ENCODE peak calls at places on chromosomes 3 and 15, in six cellular contexts. E, K, P, L, T and Y are unnamed samples.

GRCh38 chr15:85563731-85564130 is 183.3 kb downstream of the AKAP13 start:
- DNase-seq in K (no peak), E (no peak), L (no peak), T (no peak), P (no peak), Y (no peak)

GRCh38 chr3:29697989-29698388 is 417.1 kb downstream of the RBMS3 start:
- DNase-seq in P (no peak), T (no peak), E (no peak), L (no peak), K (no peak), Y (no peak)

GRCh38 chr3:196280689-196281463 is 6.7 kb downstream of the PCYT1A start:
- DNase-seq in L (no peak), T (no peak), E (no peak), K (no peak), P (no peak), Y (no peak)

GRCh38 chr15:76533060-76533955 is 196.7 kb downstream of the ISL2 start:
- DNase-seq in P (no peak), L (peak; percentile 81), T (no peak), K (no peak), E (peak; percentile 51), Y (peak; percentile 45)

GRCh38 chr3:187983484-187984124 is 170.4 kb upstream of the LPP start:
- DNase-seq in K (no peak), P (no peak), T (no peak), L (peak; percentile 93), E (no peak), Y (no peak)

GRCh38 chr3:84724877-84725276 is 233.9 kb upstream of the CADM2 start:
- DNase-seq in E (peak; percentile 53), L (no peak), K (no peak), T (no peak), P (no peak), Y (peak; percentile 54)

GRCh38 chr15:56369234-56369633 is 4.0 kb downstream of the TEX9 start:
- DNase-seq in T (no peak), L (no peak), K (no peak), P (no peak), E (no peak), Y (no peak)

GRCh38 chr15:94620632-94621031 is 389.3 kb downstream of the MCTP2 start:
- DNase-seq in T (no peak), L (no peak), P (no peak), K (no peak), E (no peak), Y (no peak)

GRCh38 chr3:101639280-101639963 is 37.5 kb downstream of the ZBTB11 start:
- DNase-seq in T (no peak), L (no peak), P (no peak), K (no peak), E (no peak), Y (no peak)

GRCh38 chr3:148269816-148270215 is 427.9 kb upstream of the AGTR1 start:
- DNase-seq in E (no peak), P (no peak), T (no peak), K (no peak), L (peak; percentile 5), Y (no peak)

GRCh38 chr3:45599424-45599886 is 4.9 kb downstream of the LIMD1 start:
- DNase-seq in K (no peak), T (no peak), E (no peak), P (no peak), L (no peak), Y (no peak)

GRCh38 chr3:141114816-141115458 is 63.8 kb downstream of the SPSB4 start:
- DNase-seq in P (no peak), E (peak; percentile 14), T (peak; percentile 56), L (peak; percentile 6), K (no peak), Y (no peak)

GRCh38 chr3:99471353-99472323 is 166.8 kb upstream of the COL8A1 start:
- DNase-seq in L (no peak), T (no peak), P (no peak), K (no peak), E (no peak), Y (no peak)

GRCh38 chr15:57635300-57635944 is 43.7 kb downstream of the MYZAP start:
- DNase-seq in T (no peak), L (no peak), E (no peak), K (peak; percentile 24), P (no peak), Y (no peak)

GRCh38 chr15:101329309-101329863 is 34.3 kb upstream of the SNRPA1 start:
- DNase-seq in E (no peak), T (no peak), L (no peak), P (no peak), K (no peak), Y (no peak)

GRCh38 chr3:94978076-94978475 is 915.2 kb downstream of the NSUN3 start:
- DNase-seq in T (no peak), E (no peak), P (no peak), L (no peak), K (no peak), Y (no peak)

GRCh38 chr15:60656491-60657284 is 177.7 kb upstream of the ICE2 start:
- DNase-seq in K (no peak), P (no peak), E (no peak), T (no peak), L (no peak), Y (no peak)

GRCh38 chr3:16311960-16312451 is 47.0 kb downstream of the OXNAD1 start:
- DNase-seq in T (no peak), L (no peak), K (peak; percentile 21), P (no peak), E (no peak), Y (peak; percentile 72)

GRCh38 chr15:71807691-71808091 is 2.7 kb upstream of the NR2E3 start:
- DNase-seq in T (no peak), P (no peak), K (no peak), E (no peak), L (no peak), Y (no peak)

GRCh38 chr3:28299705-28300104 is 48.8 kb upstream of the ZCWPW2 start:
- DNase-seq in P (no peak), L (no peak), T (no peak), E (no peak), K (no peak), Y (no peak)

GRCh38 chr15:68676011-68676605 is 97.3 kb downstream of the CORO2B start:
- DNase-seq in K (no peak), P (no peak), T (no peak), L (no peak), E (peak; percentile 27), Y (no peak)

GRCh38 chr3:166478356-166478755 is 641.1 kb upstream of the BCHE start:
- DNase-seq in K (no peak), T (no peak), L (no peak), E (no peak), P (no peak), Y (no peak)

GRCh38 chr3:38528457-38528856 is 32.3 kb downstream of the EXOG start:
- DNase-seq in T (no peak), P (no peak), K (no peak), L (peak; percentile 28), E (peak; percentile 44), Y (peak; percentile 38)
- TF ChIP-seq MAX in T (no peak), P (no peak), K (no peak), L (no peak), E (no peak), Y (no peak)

GRCh38 chr3:38988955-38989354 is 62.8 kb downstream of the SCN11A start:
- DNase-seq in E (no peak), P (no peak), K (no peak), L (no peak), T (no peak), Y (no peak)

GRCh38 chr3:38987456-38987855 is 64.3 kb downstream of the SCN11A start:
- DNase-seq in K (no peak), T (no peak), P (no peak), L (no peak), E (no peak), Y (no peak)

GRCh38 chr3:38992117-38992779 is 59.5 kb downstream of the SCN11A start:
- DNase-seq in P (no peak), E (peak; percentile 46), K (peak; percentile 41), T (no peak), L (no peak), Y (no peak)

GRCh38 chr3:38990621-38991020 is 61.1 kb downstream of the SCN11A start:
- DNase-seq in L (no peak), P (no peak), T (no peak), K (peak; percentile 10), E (no peak), Y (no peak)

DNA sequence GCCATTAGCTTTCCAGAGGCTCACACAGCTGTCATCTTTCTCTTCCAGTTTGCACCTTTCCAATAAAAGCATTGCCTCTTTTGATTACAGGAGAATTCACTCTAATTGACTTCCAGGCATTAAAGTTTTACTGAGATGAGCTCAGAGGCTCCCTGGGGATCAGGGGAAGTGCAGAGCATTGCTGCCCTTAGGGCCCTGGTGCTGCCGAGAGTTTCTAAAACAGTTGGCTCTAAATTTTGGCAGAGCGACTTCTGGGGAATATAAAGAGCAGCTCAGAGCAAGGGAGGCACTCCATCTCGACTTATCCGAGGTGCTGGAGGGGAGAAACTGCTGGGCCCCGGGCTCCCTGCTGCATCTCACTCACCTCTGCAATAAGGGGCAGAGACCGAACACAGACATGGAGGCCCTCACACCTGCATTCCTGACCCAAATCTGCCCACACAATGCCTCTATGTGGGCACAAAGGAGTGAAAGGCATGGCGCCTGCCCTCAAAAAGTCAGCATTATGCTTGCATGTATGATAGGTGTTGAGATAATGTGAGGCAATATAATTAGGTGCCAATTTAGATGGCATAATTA is 61.7 kb downstream of the SCN11A start:
- DNase-seq in P (no peak), E (no peak), L (no peak), T (no peak), K (no peak), Y (no peak)
- TF ChIP-seq MYC in P (no peak), E (no peak), L (no peak), T (no peak), K (no peak), Y (no peak)

GRCh38 chr3:150414273-150414672 is 6.2 kb downstream of the TSC22D2 start:
- DNase-seq in E (no peak), P (no peak), L (peak; percentile 76), K (peak; percentile 59), T (no peak), Y (no peak)

GRCh38 chr3:150410311-150411105 is 2.4 kb downstream of the TSC22D2 start:
- DNase-seq in K (peak; percentile 46), E (peak; percentile 41), P (no peak), T (peak; percentile 13), L (no peak), Y (peak; percentile 64)

GRCh38 chr3:150411106-150411460 is 3.0 kb downstream of the TSC22D2 start:
- DNase-seq in L (no peak), E (no peak), K (no peak), P (no peak), T (no peak), Y (no peak)

GRCh38 chr3:150411971-150412370 is 3.9 kb downstream of the TSC22D2 start:
- DNase-seq in P (no peak), E (no peak), T (no peak), L (no peak), K (no peak), Y (peak; percentile 52)

DNA sequence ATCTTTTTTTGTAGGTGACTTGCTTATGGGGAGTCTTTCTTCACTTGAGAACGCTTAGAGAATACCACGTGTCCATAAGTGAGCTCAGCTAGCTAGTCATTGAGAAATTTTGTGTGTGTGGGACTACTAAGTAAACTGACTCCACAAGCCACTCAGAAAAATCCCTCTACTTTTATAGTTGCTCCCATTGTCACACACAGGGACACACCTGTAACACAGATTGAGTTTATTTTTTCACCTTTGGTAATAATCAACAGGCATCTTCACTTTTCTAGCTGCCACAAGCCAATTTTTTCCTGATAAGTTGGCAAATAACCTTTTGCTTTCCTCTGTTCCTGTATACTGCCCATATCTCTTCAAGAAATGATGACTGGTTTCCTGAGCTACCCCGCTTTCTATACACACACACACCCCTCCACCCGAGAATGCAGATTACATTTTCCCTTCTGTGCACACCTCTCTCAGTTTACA is 4.5 kb downstream of the TSC22D2 start:
- DNase-seq in L (peak; percentile 63), K (peak; percentile 72), E (peak; percentile 57), T (no peak), P (no peak), Y (peak; percentile 67)
- TF ChIP-seq MAX in L (no peak), K (peak; percentile 68), E (no peak), T (no peak), P (no peak), Y (peak; percentile 94)

GRCh38 chr15:42130246-42130986 is 26.0 kb downstream of the PLA2G4F start:
- DNase-seq in P (no peak), K (no peak), T (no peak), E (no peak), L (no peak), Y (no peak)
- TF ChIP-seq MYC in P (no peak), K (no peak), T (no peak), E (no peak), L (no peak), Y (no peak)